ENCODE peak calls at places on chromosomes 1 and 21, in five cellular contexts. X is activated CD4-positive, alpha-beta T cell treated with anti-CD3 and anti-CD28 coated beads, Interleukin-2, amount 50 U/mL, for 1 hour; L is renal cortical epithelial cell; P is kidney epithelial cell; I is colonic mucosa. F is an unnamed sample.

GRCh38 chr1:240571782-240572181 is 40.2 kb downstream of the GREM2 start:
- DNase-seq in P (no peak), X (no peak), L (no peak), I (no peak), F (no peak)

GRCh38 chr1:181541947-181542346 is 58.6 kb downstream of the CACNA1E start:
- DNase-seq in L (peak), X (no peak), I (no peak), P (no peak), F (no peak)

GRCh38 chr21:21183092-21183491 is 184.9 kb downstream of the NCAM2 start:
- DNase-seq in L (no peak), I (no peak), P (no peak), X (no peak), F (no peak)

GRCh38 chr1:203644661-203645510 is 18.3 kb downstream of the ATP2B4 start:
- DNase-seq in X (no peak), I (no peak), P (no peak), L (peak), F (no peak)

GRCh38 chr1:244022301-244022700 is 28.8 kb upstream of the ZBTB18 start:
- DNase-seq in P (no peak), I (no peak), L (peak), X (no peak), F (no peak)

GRCh38 chr1:108983114-108983513 is 19.8 kb upstream of the CLCC1 start:
- DNase-seq in I (no peak), L (no peak), X (no peak), P (no peak), F (no peak)

GRCh38 chr1:119097380-119097779 is 43.1 kb downstream of the WARS2 start:
- DNase-seq in I (no peak), X (no peak), L (peak), P (no peak), F (no peak)

GRCh38 chr1:193438771-193439170 is 252.4 kb upstream of the B3GALT2 start:
- DNase-seq in P (no peak), I (no peak), L (no peak), X (no peak), F (no peak)

GRCh38 chr1:218546314-218546713 is 201.2 kb downstream of the TGFB2 start:
- DNase-seq in L (peak), I (no peak), X (no peak), P (no peak), F (no peak)

GRCh38 chr1:216212826-216213225 is 210.4 kb downstream of the USH2A start:
- DNase-seq in X (no peak), P (no peak), I (no peak), L (no peak), F (no peak)

GRCh38 chr1:220368352-220369265 is 96.4 kb upstream of the RAB3GAP2 start:
- DNase-seq in I (no peak), X (no peak), P (peak), L (peak), F (no peak)

F was measured in neural crest cell.